ENCODE peak calls at places on chromosomes 2 and 18, in ten cellular contexts. X, A, J, M, P, L, O, I, S and T are unnamed samples.

GRCh38 chr2:148658807-148659722 is 14.5 kb downstream of the EPC2 start:
- DNase-seq in A (no peak), J (no peak), P (no peak), X (no peak), O (no peak), I (no peak), M (peak), S (no peak), L (no peak), T (no peak)

GRCh38 chr2:3605013-3605961 is 10.4 kb downstream of the COLEC11 start:
- DNase-seq in I (no peak), X (peak), L (peak), O (no peak), S (peak), A (no peak), P (no peak), M (peak), J (peak), T (no peak)

GRCh38 chr2:71743995-71744675 is 290.8 kb downstream of the DYSF start:
- DNase-seq in A (no peak), X (no peak), O (no peak), S (no peak), I (no peak), P (no peak), L (no peak), M (no peak), J (no peak), T (no peak)

GRCh38 chr2:145755019-145755837 is 1235.3 kb upstream of the ZEB2 start:
- DNase-seq in I (no peak), A (no peak), P (no peak), L (no peak), S (no peak), M (no peak), O (no peak), X (no peak), J (no peak), T (no peak)

GRCh38 chr2:105330681-105331375 is 1.3 kb upstream of the TGFBRAP1 start:
- DNase-seq in P (no peak), I (no peak), S (no peak), M (no peak), L (no peak), O (no peak), A (no peak), X (no peak), J (no peak), T (no peak)

GRCh38 chr2:3480352-3481010 is 38.9 kb downstream of the ADI1 start:
- DNase-seq in J (peak), P (peak), M (no peak), A (no peak), I (no peak), L (peak), O (no peak), S (no peak), X (no peak), T (no peak)

GRCh38 chr2:233855345-233855744 is 1.0 kb upstream of the HJURP start:
- DNase-seq in M (no peak), A (no peak), L (no peak), J (no peak), S (no peak), X (no peak), I (no peak), O (no peak), P (no peak), T (no peak)

GRCh38 chr2:227374158-227374557 is 4.9 kb downstream of the TM4SF20 start:
- DNase-seq in S (no peak), O (no peak), I (no peak), P (no peak), J (no peak), M (peak), X (no peak), L (no peak), A (no peak), T (no peak)

GRCh38 chr18:79988925-79989361 is 580 bp upstream of the TXNL4A start:
- DNase-seq in J (peak), A (no peak), L (peak), X (peak), S (no peak), M (peak), O (no peak), P (peak), I (no peak), T (no peak)

GRCh38 chr2:74441690-74442482 is at the start of gene RTKN:
- DNase-seq in O (no peak), A (no peak), X (peak), M (no peak), L (peak), J (peak), S (peak), I (no peak), P (peak), T (no peak)

GRCh38 chr18:63336366-63337099 is 17.0 kb upstream of the BCL2 start:
- DNase-seq in P (no peak), O (no peak), L (no peak), I (no peak), A (no peak), S (no peak), J (no peak), X (no peak), M (peak), T (no peak)

GRCh38 chr18:43935051-43935412 is 657.7 kb upstream of the SYT4 start:
- DNase-seq in P (no peak), A (no peak), M (peak), O (no peak), L (no peak), S (no peak), X (no peak), J (no peak), I (no peak), T (no peak)

GRCh38 chr2:147989809-147990403 is 30.6 kb downstream of the ORC4 start:
- DNase-seq in S (peak), O (no peak), A (peak), J (no peak), L (peak), M (peak), I (no peak), P (peak), X (peak), T (no peak)

GRCh38 chr2:214876815-214877214 is 67.3 kb upstream of the BARD1 start:
- DNase-seq in S (no peak), I (no peak), X (no peak), P (no peak), M (no peak), L (no peak), A (no peak), O (no peak), J (no peak), T (no peak)

GRCh38 chr2:12293868-12294267 is 422.9 kb upstream of the TRIB2 start:
- DNase-seq in J (no peak), O (no peak), S (no peak), X (no peak), L (no peak), P (no peak), A (no peak), M (no peak), I (no peak), T (no peak)

GRCh38 chr2:235162070-235162469 is 210.3 kb downstream of the SH3BP4 start:
- DNase-seq in S (no peak), X (no peak), P (no peak), J (no peak), A (no peak), I (no peak), L (no peak), O (no peak), M (no peak), T (no peak)

GRCh38 chr2:32523711-32524110 is 104.1 kb upstream of the TTC27 start:
- DNase-seq in L (no peak), X (no peak), A (no peak), J (no peak), S (no peak), M (no peak), O (no peak), P (no peak), I (no peak), T (no peak)

GRCh38 chr2:219175928-219176817 is 552 bp downstream of the CNPPD1 start:
- DNase-seq in L (no peak), I (peak), O (no peak), X (peak), M (peak), S (peak), P (peak), A (peak), J (peak), T (no peak)

GRCh38 chr18:50706199-50706598 is 113.6 kb downstream of the MRO start:
- DNase-seq in A (no peak), P (peak), I (no peak), X (no peak), M (no peak), O (no peak), L (peak), S (no peak), J (no peak), T (no peak)

GRCh38 chr18:5998166-5998881 is 103.0 kb upstream of the TMEM200C start:
- DNase-seq in J (no peak), L (no peak), O (no peak), A (no peak), P (no peak), S (no peak), I (no peak), M (no peak), X (no peak), T (no peak)

GRCh38 chr2:99275882-99276281 is 20.4 kb upstream of the LYG2 start:
- DNase-seq in J (no peak), O (no peak), L (no peak), P (no peak), M (no peak), S (no peak), X (no peak), I (no peak), A (no peak), T (no peak)

GRCh38 chr2:230327418-230328154 is 593 bp downstream of the SP140L start:
- DNase-seq in J (no peak), I (no peak), A (peak), O (no peak), M (no peak), X (no peak), L (peak), S (no peak), P (no peak), T (no peak)

GRCh38 chr2:54545700-54546450 is 89.7 kb downstream of the SPTBN1 start:
- DNase-seq in X (no peak), J (no peak), L (no peak), P (no peak), I (no peak), O (no peak), M (peak), A (no peak), S (no peak), T (no peak)

GRCh38 chr18:54899500-54899899 is 59.8 kb downstream of the CCDC68 start:
- DNase-seq in P (no peak), A (no peak), I (no peak), S (no peak), O (no peak), L (no peak), M (no peak), X (no peak), J (no peak), T (no peak)